ENCODE peak calls at places on chromosomes 2 and 18, in six cellular contexts. L is aorta, F is ovary, U is HCT116, Y is astrocyte, C is psoas muscle. W is an unnamed sample.

GRCh38 chr2:79040967-79041582 is 15.6 kb downstream of the REG3G start:
- DNase-seq in U (no peak), C (no peak), L (no peak), Y (no peak), F (no peak), W (no peak)

GRCh38 chr2:105569616-105570015 is 170.8 kb upstream of the FHL2 start:
- DNase-seq in C (no peak), U (no peak), L (no peak), F (no peak), Y (no peak), W (no peak)

GRCh38 chr2:108446703-108447102 is 2.3 kb upstream of the GCC2 start:
- DNase-seq in F (no peak), U (no peak), Y (no peak), L (no peak), C (no peak), W (no peak)

GRCh38 chr18:24014062-24014985 is at the start of gene TTC39C:
- DNase-seq in C (peak; percentile 79), L (peak; percentile 90), F (peak; percentile 75), Y (peak; percentile 69), U (peak; percentile 13), W (peak; percentile 80)

GRCh38 chr2:143632751-143633374 is 503.6 kb downstream of the ARHGAP15 start:
- DNase-seq in F (no peak), Y (no peak), C (no peak), L (no peak), U (no peak), W (no peak)

GRCh38 chr2:44964704-44965343 is 23.3 kb downstream of the SIX3 start:
- DNase-seq in F (no peak), U (no peak), L (no peak), Y (no peak), C (no peak), W (no peak)

GRCh38 chr2:28624798-28625701 is 126.6 kb upstream of the PPP1CB start:
- DNase-seq in Y (peak; percentile 58), U (no peak), F (peak; percentile 82), L (peak; percentile 87), C (peak; percentile 85), W (peak; percentile 75)

GRCh38 chr18:63237911-63238710 is 81.5 kb downstream of the BCL2 start:
- DNase-seq in F (no peak), Y (peak; percentile 93), C (peak; percentile 64), L (no peak), U (peak; percentile 31), W (no peak)

GRCh38 chr2:180012523-180012922 is 5.4 kb upstream of the CWC22 start:
- DNase-seq in L (no peak), Y (peak; percentile 67), U (no peak), F (no peak), C (no peak), W (no peak)

GRCh38 chr2:219291910-219292490 is 12.8 kb downstream of the DNAJB2 start:
- DNase-seq in Y (no peak), L (peak; percentile 48), F (no peak), C (no peak), U (no peak), W (no peak)

GRCh38 chr2:169164311-169164710 is 94.9 kb downstream of the DHRS9 start:
- DNase-seq in Y (no peak), L (no peak), C (no peak), U (no peak), F (no peak), W (no peak)

GRCh38 chr18:79598885-79599175 is 80.8 kb upstream of the CTDP1 start:
- DNase-seq in Y (no peak), C (peak; percentile 13), U (no peak), L (peak; percentile 36), F (no peak), W (no peak)

GRCh38 chr2:42142476-42143184 is 26.5 kb upstream of the EML4 start:
- DNase-seq in L (no peak), C (no peak), Y (peak; percentile 61), U (no peak), F (no peak), W (no peak)

GRCh38 chr2:133371286-133371685 is 197.0 kb downstream of the NCKAP5 start:
- DNase-seq in C (no peak), U (no peak), F (no peak), Y (no peak), L (no peak), W (no peak)

GRCh38 chr2:19048593-19049264 is 309.7 kb downstream of the OSR1 start:
- DNase-seq in F (peak; percentile 81), L (peak; percentile 84), C (no peak), U (no peak), Y (no peak), W (no peak)

GRCh38 chr2:114442545-114442944 is at the start of gene DPP10:
- DNase-seq in U (no peak), Y (no peak), L (no peak), F (peak; percentile 14), C (no peak), W (no peak)

GRCh38 chr2:102149243-102149642 is 6.7 kb downstream of the IL1R1 start:
- DNase-seq in C (no peak), F (no peak), Y (no peak), U (no peak), L (no peak), W (no peak)

GRCh38 chr2:128273469-128274081 is 45.1 kb downstream of the HS6ST1 start:
- DNase-seq in Y (no peak), F (no peak), L (peak; percentile 59), C (peak; percentile 32), U (no peak), W (no peak)

GRCh38 chr2:38496927-38497669 is 105.6 kb downstream of the HNRNPLL start:
- DNase-seq in C (peak; percentile 96), F (no peak), L (no peak), U (no peak), Y (no peak), W (no peak)

GRCh38 chr2:175064797-175065196 is 59.6 kb upstream of the CHN1 start:
- DNase-seq in Y (peak; percentile 63), U (no peak), C (no peak), L (no peak), F (no peak), W (no peak)

GRCh38 chr2:230382108-230382507 is 33.9 kb upstream of the SP100 start:
- DNase-seq in U (no peak), Y (no peak), L (no peak), C (no peak), F (no peak), W (no peak)

GRCh38 chr2:23940262-23940975 is at the start of gene UBXN2A:
- DNase-seq in F (peak; percentile 79), C (peak; percentile 90), U (peak; percentile 45), Y (peak; percentile 63), L (peak; percentile 92), W (peak; percentile 80)

GRCh38 chr2:23475473-23475872 is 90.5 kb downstream of the KLHL29 start:
- DNase-seq in C (no peak), U (no peak), F (no peak), L (no peak), Y (no peak), W (no peak)

GRCh38 chr2:113156278-113157107 is 17.3 kb upstream of the PSD4 start:
- DNase-seq in U (peak; percentile 74), Y (no peak), C (no peak), L (no peak), F (no peak), W (no peak)
- H3K4me3 ChIP-seq in U (peak overlapping the region; percentile 46), Y (peak overlapping the region; percentile 45), C (no peak overlapping the region), L (no peak overlapping the region), F (no peak overlapping the region), W (no peak overlapping the region)

GRCh38 chr2:183035954-183036669 is 2.1 kb downstream of the NCKAP1 start:
- DNase-seq in U (no peak), Y (no peak), L (no peak), F (no peak), C (no peak), W (peak; percentile 55)

GRCh38 chr2:183035298-183035953 is 2.8 kb downstream of the NCKAP1 start:
- DNase-seq in U (no peak), C (no peak), F (no peak), Y (peak; percentile 85), L (no peak), W (no peak)

GRCh38 chr2:183034806-183035205 is 3.5 kb downstream of the NCKAP1 start:
- DNase-seq in L (no peak), C (no peak), Y (peak; percentile 74), F (no peak), U (no peak), W (no peak)

GRCh38 chr2:183032200-183032794 is 6.0 kb downstream of the NCKAP1 start:
- DNase-seq in C (no peak), U (no peak), L (no peak), Y (no peak), F (no peak), W (no peak)

DNA sequence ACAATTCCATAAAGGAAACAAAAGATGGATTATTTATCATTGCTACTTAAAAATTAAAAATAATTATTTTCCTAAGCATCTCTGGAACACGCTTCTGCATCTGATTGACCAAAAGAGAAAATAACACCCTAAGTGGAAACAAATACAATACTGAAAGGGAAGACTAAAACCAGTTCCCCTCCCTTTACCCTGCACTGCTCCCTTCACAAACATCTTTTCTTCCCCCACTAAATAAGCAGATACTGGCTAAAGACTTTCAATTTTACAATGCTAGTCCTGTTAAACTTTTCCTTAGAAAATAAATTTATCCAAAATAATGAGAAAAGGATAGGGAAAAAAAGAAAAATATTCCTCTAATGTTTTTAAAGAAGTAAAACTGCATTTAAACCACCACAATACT is 4.3 kb downstream of the NCKAP1 start:
- DNase-seq in F (no peak), L (no peak), C (no peak), Y (no peak), U (no peak), W (no peak)
- H3K27ac ChIP-seq in F (no peak overlapping the region), L (no peak overlapping the region), C (peak overlapping the region; percentile 99), Y (no peak overlapping the region), U (no peak overlapping the region), W (no peak overlapping the region)

DNA sequence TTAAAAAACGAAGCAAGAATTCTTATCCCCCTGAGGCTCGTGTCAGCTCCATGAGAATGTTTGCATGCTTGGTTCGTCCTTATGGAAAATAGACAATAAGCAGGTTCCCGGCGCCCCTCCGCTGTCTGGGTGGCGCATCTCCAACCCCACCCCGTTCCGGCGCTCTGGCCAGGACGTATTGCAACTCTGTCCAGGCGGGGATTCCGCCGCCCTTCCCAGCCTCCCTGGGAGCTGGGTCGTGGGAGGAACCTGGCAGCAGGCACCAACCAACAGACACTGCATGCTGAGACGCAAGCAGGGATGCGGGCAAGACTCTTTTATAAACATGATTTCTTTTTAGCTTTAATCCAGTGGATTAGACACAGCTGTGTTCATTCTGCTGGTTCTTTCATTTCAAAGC is 240.1 kb downstream of the SH3BP4 start:
- DNase-seq in C (no peak), F (peak; percentile 25), Y (no peak), L (no peak), U (no peak), W (no peak)
- H3K4me3 ChIP-seq in C (no peak overlapping the region), F (no peak overlapping the region), Y (no peak overlapping the region), L (no peak overlapping the region), U (no peak overlapping the region), W (no peak overlapping the region)

GRCh38 chr2:129930451-129930850 is 49.0 kb upstream of the RAB6C start:
- DNase-seq in U (no peak), F (no peak), Y (no peak), L (no peak), C (peak; percentile 59), W (no peak)
- H3K27ac ChIP-seq in U (no peak overlapping the region), F (no peak overlapping the region), Y (no peak overlapping the region), L (no peak overlapping the region), C (no peak overlapping the region), W (no peak overlapping the region)

GRCh38 chr2:9418746-9419145 is 4.6 kb downstream of the ITGB1BP1 start:
- DNase-seq in C (no peak), Y (no peak), F (no peak), L (no peak), U (no peak), W (no peak)
- H3K4me3 ChIP-seq in C (no peak overlapping the region), Y (no peak overlapping the region), F (no peak overlapping the region), L (no peak overlapping the region), U (no peak overlapping the region), W (no peak overlapping the region)

W was measured in CD4-positive, alpha-beta memory T cell.